ENCODE peak calls at places on chromosomes 16 and 17, in five cellular contexts. Q is nephron progenitor cell, F is fibroblast of lung, L is WTC11, D is fibroblast of pulmonary artery. C is an unnamed sample.

GRCh38 chr17:78208486-78208885 is 5.6 kb upstream of the BIRC5 start:
- DNase-seq in Q (no peak), F (no peak), L (no peak), D (no peak), C (no peak)

GRCh38 chr17:56577810-56578209 is 15.7 kb upstream of the NOG start:
- DNase-seq in Q (peak; percentile 39), F (no peak), L (no peak), D (no peak), C (no peak)

GRCh38 chr17:27256225-27257030 is 37.5 kb upstream of the WSB1 start:
- DNase-seq in Q (no peak), F (peak; percentile 96), L (no peak), D (peak; percentile 94), C (peak; percentile 54)

GRCh38 chr17:1153795-1154546 is 25.8 kb downstream of the ABR start:
- DNase-seq in Q (peak; percentile 41), F (peak; percentile 84), L (peak; percentile 75), D (peak; percentile 84), C (peak; percentile 11)

GRCh38 chr16:68144008-68144407 is 58.8 kb downstream of the NFATC3 start:
- DNase-seq in Q (no peak), F (no peak), L (no peak), D (no peak), C (no peak)

GRCh38 chr16:69131749-69132423 is 502 bp downstream of the CHTF8 start:
- DNase-seq in Q (peak; percentile 90), F (peak; percentile 81), L (peak; percentile 84), D (peak; percentile 87), C (peak; percentile 71)

GRCh38 chr16:3514621-3515020 is 13.8 kb downstream of the CLUAP1 start:
- DNase-seq in Q (no peak), F (peak; percentile 29), L (no peak), D (peak; percentile 6), C (no peak)

GRCh38 chr16:3461120-3461519 is 17.6 kb downstream of the NAA60 start:
- DNase-seq in Q (no peak), F (no peak), L (no peak), D (no peak), C (no peak)

GRCh38 chr17:48873696-48874443 is 18.7 kb upstream of the ATP5MC1 start:
- DNase-seq in Q (no peak), F (no peak), L (no peak), D (no peak), C (no peak)

GRCh38 chr16:29820730-29821662 is 734 bp downstream of the MVP start:
- DNase-seq in Q (no peak), F (no peak), L (no peak), D (peak; percentile 23), C (peak; percentile 66)

GRCh38 chr17:62966426-62967110 is 533 bp downstream of the TANC2 start:
- DNase-seq in Q (peak; percentile 68), F (no peak), L (peak; percentile 44), D (peak; percentile 44), C (peak; percentile 61)

GRCh38 chr16:57987441-57988177 is 12.9 kb downstream of the ZNF319 start:
- DNase-seq in Q (no peak), F (no peak), L (no peak), D (no peak), C (no peak)

GRCh38 chr17:69335018-69335417 is 8.1 kb upstream of the ABCA5 start:
- DNase-seq in Q (no peak), F (peak; percentile 78), L (no peak), D (peak; percentile 65), C (peak; percentile 44)

GRCh38 chr16:29641561-29641960 is 21.5 kb upstream of the SPN start:
- DNase-seq in Q (no peak), F (peak; percentile 4), L (no peak), D (no peak), C (no peak)

GRCh38 chr17:82194765-82195164 is 17.9 kb downstream of the CCDC57 start:
- DNase-seq in Q (no peak), F (no peak), L (no peak), D (no peak), C (no peak)

GRCh38 chr16:3155181-3155580 is 20.4 kb downstream of the ZNF213 start:
- DNase-seq in Q (no peak), F (no peak), L (no peak), D (no peak), C (no peak)

GRCh38 chr16:21565816-21566669 is 33.3 kb upstream of the METTL9 start:
- DNase-seq in Q (no peak), F (no peak), L (no peak), D (no peak), C (no peak)

GRCh38 chr16:51538707-51539604 is 387.9 kb upstream of the SALL1 start:
- DNase-seq in Q (peak; percentile 43), F (peak; percentile 93), L (no peak), D (peak; percentile 85), C (peak; percentile 93)

GRCh38 chr16:68754117-68754792 is 17.2 kb downstream of the CDH1 start:
- DNase-seq in Q (no peak), F (no peak), L (no peak), D (no peak), C (no peak)

GRCh38 chr17:57737450-57737849 is 7.6 kb downstream of the CCDC182 start:
- DNase-seq in Q (no peak), F (no peak), L (no peak), D (no peak), C (no peak)

GRCh38 chr17:57735707-57736106 is 9.4 kb downstream of the CCDC182 start:
- DNase-seq in Q (no peak), F (no peak), L (peak; percentile 50), D (no peak), C (peak; percentile 26)

GRCh38 chr17:57740225-57740528 is 4.9 kb downstream of the CCDC182 start:
- DNase-seq in Q (no peak), F (no peak), L (no peak), D (no peak), C (no peak)

GRCh38 chr17:57735230-57735629 is 9.9 kb downstream of the CCDC182 start:
- DNase-seq in Q (no peak), F (no peak), L (no peak), D (no peak), C (no peak)

DNA sequence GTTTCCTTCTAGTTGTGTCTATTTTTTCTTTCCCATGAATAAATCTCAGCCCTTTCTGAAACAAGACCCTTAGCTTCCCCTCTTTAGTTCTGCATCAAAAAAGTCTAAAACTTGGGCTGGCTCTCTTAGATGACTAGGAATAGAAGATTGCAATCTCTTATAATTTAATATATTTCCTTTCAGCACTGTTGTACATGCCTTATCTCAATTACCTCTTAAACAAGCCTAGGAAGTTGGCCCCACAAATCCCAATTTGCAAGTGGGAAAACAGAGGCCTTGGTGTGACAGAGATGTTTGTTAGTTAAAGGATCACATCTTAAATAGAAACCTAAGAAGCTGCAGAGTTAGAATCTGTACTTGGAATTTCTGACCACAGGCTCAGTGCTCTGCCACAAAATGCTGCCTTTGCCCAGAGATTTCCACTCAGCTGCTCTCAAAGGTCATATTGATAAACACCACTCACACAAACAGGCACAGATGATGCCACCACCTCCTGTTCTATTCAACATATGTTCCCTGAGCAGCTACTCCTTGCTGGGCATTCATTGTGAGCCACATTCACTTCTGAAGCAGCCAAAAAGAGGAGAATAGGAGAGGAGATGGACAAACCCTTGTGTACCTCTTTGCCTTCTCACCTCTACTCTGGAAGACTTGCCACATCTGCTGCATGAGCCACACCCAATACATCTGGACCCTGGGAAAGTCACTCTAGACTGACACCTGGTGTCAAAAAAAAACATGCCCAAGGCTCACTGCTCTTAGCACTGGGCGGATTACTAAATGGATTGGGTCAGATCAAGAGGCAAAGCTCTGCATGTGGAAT is 5.5 kb downstream of the CCDC182 start:
- DNase-seq in Q (no peak), F (peak; percentile 19), L (no peak), D (peak; percentile 11), C (peak; percentile 59)
- TF ChIP-seq CTCF in Q (peak; percentile 32), F (peak; percentile 19), L (no peak), D (peak; percentile 35), C (peak; percentile 44)

GRCh38 chr17:8153957-8154607 is 1.9 kb upstream of the PER1 start:
- DNase-seq in Q (peak; percentile 98), F (peak; percentile 100), L (peak; percentile 98), D (peak; percentile 100), C (peak; percentile 100)

GRCh38 chr17:8158267-8159031 is 4.3 kb downstream of the VAMP2 start:
- DNase-seq in Q (peak; percentile 95), F (peak; percentile 92), L (peak; percentile 97), D (peak; percentile 94), C (peak; percentile 91)

GRCh38 chr17:8154608-8155152 is 2.5 kb upstream of the PER1 start:
- DNase-seq in Q (no peak), F (peak; percentile 66), L (no peak), D (peak; percentile 50), C (no peak)

GRCh38 chr17:8155341-8156173 is 3.4 kb upstream of the PER1 start:
- DNase-seq in Q (peak; percentile 49), F (peak; percentile 33), L (no peak), D (no peak), C (no peak)

DNA sequence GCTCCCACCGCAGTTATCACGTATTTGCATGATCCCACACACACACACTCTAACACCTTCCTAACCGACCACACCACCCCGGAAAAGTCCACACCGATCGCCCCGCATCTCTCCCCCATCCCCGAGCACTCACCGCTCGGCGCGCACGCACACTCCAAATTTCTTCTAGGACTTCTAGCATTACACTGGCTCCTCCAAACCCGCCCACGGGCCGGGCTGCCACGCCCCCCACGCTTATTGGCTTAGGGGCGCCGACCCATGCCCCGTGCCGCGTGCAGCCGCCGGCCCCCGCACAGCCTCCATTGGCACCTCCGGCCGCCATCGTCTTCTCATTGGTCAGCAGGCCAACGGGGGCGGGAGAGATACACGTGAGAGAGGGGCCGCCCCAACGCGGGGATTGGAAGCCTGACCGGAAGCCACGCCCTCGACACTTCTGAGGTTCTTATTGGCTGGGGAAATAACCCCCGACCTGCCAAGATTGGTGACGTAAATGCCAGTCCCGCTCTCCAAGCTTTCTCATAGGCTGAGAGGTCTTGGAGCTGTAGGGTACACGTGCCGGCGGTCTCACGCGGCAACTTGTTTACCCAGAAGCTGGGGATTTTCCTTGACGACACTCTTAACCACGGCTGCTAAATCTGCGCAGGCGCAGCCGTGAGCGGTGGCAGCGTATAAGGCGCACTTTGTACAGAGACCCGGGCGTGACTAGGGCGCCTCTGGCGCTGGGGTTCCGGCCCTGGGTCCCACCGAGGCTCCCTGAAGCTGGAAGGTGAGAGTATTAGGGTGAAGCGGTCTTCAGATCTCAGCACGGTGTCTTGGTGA is 4.2 kb upstream of the PER1 start:
- DNase-seq in Q (peak; percentile 99), F (peak; percentile 100), L (peak; percentile 100), D (peak; percentile 100), C (peak; percentile 100)
- TF ChIP-seq CTCF in Q (no peak), F (no peak), L (no peak), D (no peak), C (no peak)

DNA sequence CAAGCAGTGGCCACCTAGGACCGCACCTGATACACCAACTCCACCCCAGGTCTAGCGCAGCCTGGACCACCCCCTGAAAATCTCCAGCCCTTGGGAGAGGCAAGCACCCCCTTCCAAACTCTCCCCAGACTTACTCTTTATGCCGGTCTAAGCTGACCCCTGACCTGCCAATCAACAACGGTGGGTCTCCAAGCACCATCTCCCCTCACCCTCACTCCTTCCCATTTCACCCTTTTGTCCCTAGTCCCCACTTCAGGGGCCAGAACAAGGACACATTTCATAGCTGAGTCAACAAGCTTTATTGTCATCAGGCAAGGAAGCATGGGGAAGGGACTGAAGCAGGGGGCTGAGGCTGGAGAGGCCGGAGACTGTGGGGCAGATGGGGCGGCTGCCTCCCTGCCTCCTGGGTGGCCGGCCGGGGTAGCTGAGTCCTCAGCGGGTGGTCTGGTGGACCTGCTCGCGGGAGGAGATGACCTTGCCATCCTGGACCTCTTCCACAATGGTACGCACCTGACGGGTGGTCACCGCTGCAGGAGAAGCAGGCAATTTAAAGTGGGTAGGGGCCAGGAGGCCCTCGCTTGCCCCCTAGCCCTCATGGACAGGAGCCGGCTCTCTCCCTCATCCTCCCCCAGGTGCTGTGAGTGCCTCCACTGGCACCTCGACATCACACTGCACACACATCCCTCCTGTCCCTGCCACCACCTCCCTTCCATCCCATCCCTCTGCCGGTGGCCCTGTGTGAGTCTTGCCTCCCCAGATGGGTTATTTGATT is 5.0 kb downstream of the KRT17 start:
- DNase-seq in Q (no peak), F (no peak), L (no peak), D (no peak), C (no peak)
- TF ChIP-seq CTCF in Q (no peak), F (no peak), L (no peak), D (no peak), C (no peak)

GRCh38 chr16:85961988-85962915 is 63.3 kb downstream of the IRF8 start:
- DNase-seq in Q (no peak), F (no peak), L (no peak), D (no peak), C (no peak)
- TF ChIP-seq CTCF in Q (no peak), F (no peak), L (no peak), D (no peak), C (no peak)

C was measured in MCF 10A.